ENCODE peak calls at places on chromosomes 7 and 10, in seven cellular contexts. T is tibial artery, B is A549, E is colonic mucosa, K is fibroblast of lung, W is gastrocnemius medialis, H is pancreas. U is an unnamed sample.

GRCh38 chr7:2190531-2190930 is 42.2 kb downstream of the MAD1L1 start:
- DNase-seq in T (no peak), B (no peak), E (no peak), K (peak; percentile 92), W (no peak), H (no peak), U (no peak)

GRCh38 chr7:25297231-25297630 is 68.9 kb upstream of the NPVF start:
- DNase-seq in T (no peak), B (no peak), E (no peak), K (no peak), W (no peak), H (no peak), U (no peak)

GRCh38 chr7:45217358-45217757 is 59.8 kb downstream of the RAMP3 start:
- DNase-seq in T (no peak), B (peak; percentile 57), E (no peak), K (no peak), W (no peak), H (no peak), U (peak; percentile 22)

GRCh38 chr7:31251441-31251840 is 89.1 kb downstream of the NEUROD6 start:
- DNase-seq in T (no peak), B (no peak), E (no peak), K (no peak), W (no peak), H (no peak), U (no peak)

GRCh38 chr7:74272305-74273038 is 16.7 kb upstream of the CLIP2 start:
- DNase-seq in T (peak; percentile 82), B (no peak), E (peak; percentile 68), K (peak; percentile 97), W (peak; percentile 57), H (peak; percentile 32), U (peak; percentile 98)

GRCh38 chr7:28483112-28483511 is 70.8 kb downstream of the CREB5 start:
- DNase-seq in T (no peak), B (no peak), E (no peak), K (peak; percentile 83), W (no peak), H (no peak), U (no peak)

GRCh38 chr10:11742009-11742778 is at the start of gene ECHDC3:
- DNase-seq in T (no peak), B (peak; percentile 21), E (peak; percentile 70), K (peak; percentile 50), W (peak; percentile 72), H (peak; percentile 67), U (no peak)

GRCh38 chr10:112491144-112491543 is 44.1 kb downstream of the VTI1A start:
- DNase-seq in T (no peak), B (no peak), E (no peak), K (peak; percentile 56), W (no peak), H (no peak), U (no peak)

GRCh38 chr7:66452165-66452564 is 176.5 kb upstream of the KCTD7 start:
- DNase-seq in T (no peak), B (no peak), E (no peak), K (peak; percentile 58), W (no peak), H (no peak), U (no peak)

GRCh38 chr7:94022550-94022949 is 18.4 kb upstream of the BET1 start:
- DNase-seq in T (no peak), B (no peak), E (no peak), K (no peak), W (no peak), H (no peak), U (no peak)

GRCh38 chr10:3091346-3091787 is 24.0 kb downstream of the PFKP start:
- DNase-seq in T (peak; percentile 79), B (no peak), E (no peak), K (peak; percentile 96), W (no peak), H (no peak), U (peak; percentile 58)

GRCh38 chr7:2253021-2253420 is 11.0 kb downstream of the NUDT1 start:
- DNase-seq in T (no peak), B (no peak), E (no peak), K (no peak), W (no peak), H (no peak), U (no peak)

GRCh38 chr10:33421789-33422188 is 87.3 kb upstream of the NRP1 start:
- DNase-seq in T (peak; percentile 70), B (peak; percentile 13), E (no peak), K (peak; percentile 97), W (peak; percentile 22), H (peak; percentile 19), U (peak; percentile 92)

GRCh38 chr10:129097776-129098175 is 369.3 kb upstream of the MGMT start:
- DNase-seq in T (no peak), B (no peak), E (no peak), K (no peak), W (no peak), H (no peak), U (no peak)

GRCh38 chr10:97798958-97799565 is 27.3 kb upstream of the SFRP5 start:
- DNase-seq in T (no peak), B (no peak), E (no peak), K (no peak), W (no peak), H (no peak), U (no peak)

GRCh38 chr10:9102026-9102425 is 1047.5 kb downstream of the GATA3 start:
- DNase-seq in T (no peak), B (no peak), E (no peak), K (peak; percentile 6), W (no peak), H (no peak), U (no peak)

GRCh38 chr10:98388086-98388655 is 26.8 kb downstream of the PYROXD2 start:
- DNase-seq in T (no peak), B (no peak), E (no peak), K (no peak), W (no peak), H (no peak), U (no peak)

GRCh38 chr7:158586499-158587191 is 978 bp downstream of the PTPRN2 start:
- DNase-seq in T (no peak), B (no peak), E (no peak), K (no peak), W (no peak), H (peak; percentile 42), U (peak; percentile 11)

GRCh38 chr7:158585721-158586498 is 1.7 kb downstream of the PTPRN2 start:
- DNase-seq in T (no peak), B (no peak), E (peak; percentile 68), K (no peak), W (no peak), H (peak; percentile 59), U (no peak)

GRCh38 chr7:158588878-158589442 is 1.3 kb upstream of the PTPRN2 start:
- DNase-seq in T (no peak), B (no peak), E (no peak), K (no peak), W (no peak), H (no peak), U (no peak)

GRCh38 chr7:158588085-158588877 is 658 bp upstream of the PTPRN2 start:
- DNase-seq in T (no peak), B (no peak), E (no peak), K (no peak), W (no peak), H (no peak), U (no peak)

GRCh38 chr7:158587425-158588084 is at the start of gene PTPRN2:
- DNase-seq in T (no peak), B (peak; percentile 58), E (peak; percentile 71), K (peak; percentile 40), W (peak; percentile 14), H (peak; percentile 69), U (peak; percentile 48)
- H3K4me3 ChIP-seq in T (peak within 1 kb of the TSS; percentile 44), B (peak within 1 kb of the TSS; percentile 47), E (peak within 1 kb of the TSS; percentile 28), K (no peak within 1 kb of the TSS), W (peak within 1 kb of the TSS; percentile 35), H (peak within 1 kb of the TSS; percentile 64), U (no peak within 1 kb of the TSS)

GRCh38 chr7:131546126-131546525 is 10.3 kb downstream of the PODXL start:
- DNase-seq in T (no peak), B (no peak), E (peak; percentile 38), K (no peak), W (no peak), H (no peak), U (no peak)

GRCh38 chr7:131547589-131547988 is 8.8 kb downstream of the PODXL start:
- DNase-seq in T (no peak), B (no peak), E (no peak), K (no peak), W (no peak), H (no peak), U (no peak)

GRCh38 chr7:131546583-131547111 is 9.8 kb downstream of the PODXL start:
- DNase-seq in T (no peak), B (no peak), E (no peak), K (no peak), W (no peak), H (no peak), U (no peak)

GRCh38 chr7:131544449-131545425 is 11.7 kb downstream of the PODXL start:
- DNase-seq in T (no peak), B (no peak), E (no peak), K (peak; percentile 14), W (no peak), H (no peak), U (no peak)

GRCh38 chr7:131548371-131548770 is 8.1 kb downstream of the PODXL start:
- DNase-seq in T (no peak), B (no peak), E (no peak), K (no peak), W (no peak), H (no peak), U (no peak)
- H3K4me3 ChIP-seq in T (no peak overlapping the region), B (no peak overlapping the region), E (no peak overlapping the region), K (no peak overlapping the region), W (no peak overlapping the region), H (no peak overlapping the region), U (no peak overlapping the region)

DNA sequence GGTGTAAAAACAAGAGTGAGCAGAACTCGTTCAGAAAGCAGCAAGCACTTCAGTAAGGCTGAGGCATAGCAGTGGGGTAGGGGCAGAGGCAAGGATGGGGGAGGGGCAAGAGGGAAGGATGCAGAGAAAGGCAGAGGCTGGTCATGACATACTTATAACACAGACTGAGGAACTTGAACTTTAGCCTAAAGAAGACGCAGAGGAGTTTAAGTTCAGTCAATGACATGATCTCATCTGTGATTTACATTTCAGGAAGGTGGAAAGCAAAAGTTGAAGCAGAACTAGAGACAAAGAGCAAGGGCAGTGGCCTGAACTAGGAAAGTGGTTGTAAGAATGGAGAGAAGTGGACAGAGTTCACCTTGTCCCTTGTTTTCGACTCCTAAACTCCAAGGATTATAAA is 15.8 kb downstream of the MACC1 start:
- DNase-seq in T (no peak), B (no peak), E (no peak), K (no peak), W (no peak), H (no peak), U (no peak)
- H3K4me3 ChIP-seq in T (no peak overlapping the region), B (no peak overlapping the region), E (no peak overlapping the region), K (no peak overlapping the region), W (no peak overlapping the region), H (no peak overlapping the region), U (no peak overlapping the region)

GRCh38 chr7:70694909-70695803 is 436.8 kb upstream of the GALNT17 start:
- DNase-seq in T (peak; percentile 68), B (no peak), E (peak; percentile 50), K (peak; percentile 23), W (no peak), H (peak; percentile 5), U (peak; percentile 55)

GRCh38 chr7:70694357-70694908 is 437.5 kb upstream of the GALNT17 start:
- DNase-seq in T (peak; percentile 68), B (no peak), E (peak; percentile 43), K (peak; percentile 54), W (peak; percentile 40), H (peak; percentile 32), U (peak; percentile 62)

GRCh38 chr7:70695804-70696104 is 436.2 kb upstream of the GALNT17 start:
- DNase-seq in T (no peak), B (no peak), E (peak; percentile 34), K (peak; percentile 16), W (no peak), H (no peak), U (no peak)

GRCh38 chr7:70698219-70698832 is 433.6 kb upstream of the GALNT17 start:
- DNase-seq in T (no peak), B (peak; percentile 56), E (peak; percentile 50), K (peak; percentile 57), W (peak; percentile 37), H (peak; percentile 23), U (no peak)

GRCh38 chr7:70696139-70696782 is 435.7 kb upstream of the GALNT17 start:
- DNase-seq in T (no peak), B (no peak), E (peak; percentile 48), K (peak; percentile 65), W (no peak), H (no peak), U (no peak)
- H3K4me3 ChIP-seq in T (peak overlapping the region; percentile 83), B (no peak overlapping the region), E (peak overlapping the region; percentile 68), K (peak overlapping the region; percentile 81), W (peak overlapping the region; percentile 70), H (peak overlapping the region; percentile 76), U (peak overlapping the region; percentile 81)

U was measured in foreskin fibroblast.